ENCODE peak calls at places on chromosomes 7 and 10, in ten cellular contexts. Q is brain microvascular endothelial cell, C is GM12865, P is endothelial cell of umbilical vein, T is progenitor cell of endocrine pancreas, R is GM10248, M is ascending aorta, A is OCI-LY7, O is HCT116, X is astrocyte of the cerebellum. F is an unnamed sample.

GRCh38 chr10:75955953-75956352 is 524.5 kb downstream of the LRMDA start:
- DNase-seq in Q (no peak), C (no peak), P (no peak), T (no peak), R (no peak), M (no peak), A (no peak), O (no peak), X (no peak), F (no peak)

GRCh38 chr7:128094111-128094570 is 62.9 kb upstream of the LRRC4 start:
- DNase-seq in Q (no peak), C (no peak), P (no peak), T (no peak), R (no peak), M (no peak), A (no peak), O (no peak), X (no peak), F (no peak)

GRCh38 chr7:157997471-157997870 is 590.2 kb downstream of the PTPRN2 start:
- DNase-seq in Q (no peak), C (no peak), P (no peak), T (no peak), R (no peak), M (no peak), A (no peak), O (no peak), X (no peak), F (no peak)

GRCh38 chr7:100921039-100921438 is 25.4 kb upstream of the ACHE start:
- DNase-seq in Q (no peak), C (no peak), P (no peak), T (no peak), R (no peak), M (no peak), A (no peak), O (no peak), X (no peak), F (no peak)

GRCh38 chr7:91383186-91383585 is 119.0 kb downstream of the FZD1 start:
- DNase-seq in Q (peak), C (no peak), P (no peak), T (no peak), R (no peak), M (no peak), A (no peak), O (no peak), X (peak), F (no peak)

GRCh38 chr10:132292287-132292971 is 15.3 kb downstream of the STK32C start:
- DNase-seq in Q (no peak), C (no peak), P (no peak), T (no peak), R (no peak), M (peak), A (no peak), O (no peak), X (no peak), F (no peak)

GRCh38 chr10:128045833-128046120 is 80.4 kb downstream of the MKI67 start:
- DNase-seq in Q (no peak), C (no peak), P (no peak), T (no peak), R (no peak), M (no peak), A (no peak), O (no peak), X (no peak), F (no peak)

GRCh38 chr10:65142641-65143435 is 1621.6 kb downstream of the REEP3 start:
- DNase-seq in Q (no peak), C (no peak), P (no peak), T (no peak), R (no peak), M (no peak), A (no peak), O (no peak), X (no peak), F (no peak)

GRCh38 chr10:50634479-50634878 is 10.7 kb upstream of the SGMS1 start:
- DNase-seq in Q (no peak), C (no peak), P (no peak), T (no peak), R (no peak), M (no peak), A (no peak), O (no peak), X (no peak), F (no peak)

GRCh38 chr10:98424308-98425254 is 9.6 kb upstream of the PYROXD2 start:
- DNase-seq in Q (no peak), C (no peak), P (no peak), T (no peak), R (no peak), M (peak), A (no peak), O (no peak), X (no peak), F (no peak)

GRCh38 chr10:98425511-98426352 is 10.8 kb upstream of the PYROXD2 start:
- DNase-seq in Q (peak), C (peak), P (peak), T (no peak), R (peak), M (peak), A (peak), O (peak), X (no peak), F (peak)

GRCh38 chr10:98422182-98422581 is 7.2 kb upstream of the PYROXD2 start:
- DNase-seq in Q (no peak), C (no peak), P (no peak), T (no peak), R (no peak), M (peak), A (no peak), O (no peak), X (no peak), F (no peak)

GRCh38 chr10:98420786-98421185 is 5.8 kb upstream of the PYROXD2 start:
- DNase-seq in Q (no peak), C (no peak), P (no peak), T (no peak), R (no peak), M (peak), A (no peak), O (no peak), X (no peak), F (no peak)

DNA sequence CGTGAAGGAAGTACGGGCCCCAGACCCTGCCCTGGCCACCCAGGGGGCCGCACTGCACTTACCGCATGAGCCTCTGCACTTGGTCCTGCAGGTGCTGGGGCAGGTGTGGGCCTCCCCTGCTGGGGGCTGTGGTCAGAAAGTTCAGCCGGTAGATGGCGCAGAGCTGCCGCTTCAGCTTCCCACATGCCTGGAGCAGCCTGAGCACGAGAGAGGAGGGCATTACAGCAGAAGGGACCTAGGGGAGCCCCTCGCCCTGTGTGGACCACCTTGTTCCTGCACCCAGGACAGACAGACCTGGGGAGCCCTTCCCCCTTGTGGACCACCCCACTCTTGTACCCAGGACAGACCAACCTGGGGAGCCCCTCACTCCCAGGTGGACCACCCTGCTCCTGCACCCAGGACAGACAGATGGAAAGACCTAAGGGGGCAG is 8.7 kb upstream of the PYROXD2 start:
- DNase-seq in Q (no peak), C (no peak), P (no peak), T (no peak), R (no peak), M (peak), A (peak), O (no peak), X (no peak), F (no peak)
- TF ChIP-seq CTCF in Q (peak), C (no peak), P (no peak), T (peak), R (peak), M (no peak), A (peak), O (peak), X (peak), F (peak)

GRCh38 chr7:152747224-152747623 is 12.3 kb upstream of the ACTR3B start:
- DNase-seq in Q (no peak), C (no peak), P (no peak), T (no peak), R (no peak), M (no peak), A (no peak), O (no peak), X (no peak), F (no peak)
- TF ChIP-seq CTCF in Q (no peak), C (no peak), P (no peak), T (no peak), R (no peak), M (no peak), A (no peak), O (no peak), X (no peak), F (no peak)

DNA sequence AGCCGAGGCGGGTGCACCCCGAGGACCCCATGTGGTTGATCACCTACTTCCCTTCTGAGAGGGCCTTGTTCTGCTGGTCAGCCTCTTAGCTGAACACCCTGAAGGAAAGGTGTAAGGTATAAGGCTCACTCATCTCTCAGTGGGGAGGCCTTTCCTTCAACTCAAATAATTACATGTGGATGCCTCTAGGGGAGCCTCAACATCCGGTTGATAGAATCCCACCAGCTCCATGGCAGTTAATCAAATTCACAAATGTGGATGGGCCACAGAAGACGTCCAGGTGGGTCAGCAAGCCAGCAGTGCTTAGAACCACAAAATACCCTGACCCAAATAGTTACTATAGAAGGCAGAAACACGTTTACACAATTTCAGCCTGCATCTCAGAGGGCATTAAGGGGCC is 37.7 kb upstream of the ZNF32 start:
- DNase-seq in Q (no peak), C (no peak), P (no peak), T (no peak), R (no peak), M (no peak), A (no peak), O (no peak), X (no peak), F (no peak)
- TF ChIP-seq CTCF in Q (peak), C (no peak), P (no peak), T (peak), R (no peak), M (no peak), A (no peak), O (peak), X (peak), F (no peak)

GRCh38 chr10:25522294-25522693 is 347.5 kb downstream of the GPR158 start:
- DNase-seq in Q (no peak), C (no peak), P (peak), T (no peak), R (no peak), M (no peak), A (no peak), O (no peak), X (no peak), F (no peak)

GRCh38 chr10:25522946-25523608 is 348.3 kb downstream of the GPR158 start:
- DNase-seq in Q (no peak), C (no peak), P (peak), T (no peak), R (no peak), M (no peak), A (no peak), O (no peak), X (no peak), F (no peak)
- TF ChIP-seq CTCF in Q (peak), C (peak), P (peak), T (peak), R (no peak), M (no peak), A (peak), O (peak), X (peak), F (peak)

GRCh38 chr7:29924006-29924405 is 65.6 kb downstream of the SCRN1 start:
- DNase-seq in Q (no peak), C (no peak), P (no peak), T (no peak), R (no peak), M (no peak), A (no peak), O (no peak), X (no peak), F (no peak)
- TF ChIP-seq CTCF in Q (peak), C (no peak), P (no peak), T (no peak), R (no peak), M (no peak), A (no peak), O (no peak), X (no peak), F (no peak)

GRCh38 chr7:30286749-30287148 is 2.4 kb downstream of the ZNRF2 start:
- DNase-seq in Q (no peak), C (no peak), P (no peak), T (no peak), R (no peak), M (no peak), A (no peak), O (no peak), X (no peak), F (no peak)

GRCh38 chr7:30282735-30283134 is 1.7 kb upstream of the ZNRF2 start:
- DNase-seq in Q (no peak), C (no peak), P (no peak), T (no peak), R (no peak), M (no peak), A (no peak), O (no peak), X (no peak), F (no peak)

GRCh38 chr7:30285067-30285530 is 702 bp downstream of the ZNRF2 start:
- DNase-seq in Q (no peak), C (peak), P (no peak), T (peak), R (peak), M (peak), A (peak), O (no peak), X (no peak), F (no peak)

GRCh38 chr7:30284298-30285066 is at the start of gene ZNRF2:
- DNase-seq in Q (peak), C (peak), P (peak), T (peak), R (peak), M (peak), A (peak), O (peak), X (peak), F (peak)

DNA sequence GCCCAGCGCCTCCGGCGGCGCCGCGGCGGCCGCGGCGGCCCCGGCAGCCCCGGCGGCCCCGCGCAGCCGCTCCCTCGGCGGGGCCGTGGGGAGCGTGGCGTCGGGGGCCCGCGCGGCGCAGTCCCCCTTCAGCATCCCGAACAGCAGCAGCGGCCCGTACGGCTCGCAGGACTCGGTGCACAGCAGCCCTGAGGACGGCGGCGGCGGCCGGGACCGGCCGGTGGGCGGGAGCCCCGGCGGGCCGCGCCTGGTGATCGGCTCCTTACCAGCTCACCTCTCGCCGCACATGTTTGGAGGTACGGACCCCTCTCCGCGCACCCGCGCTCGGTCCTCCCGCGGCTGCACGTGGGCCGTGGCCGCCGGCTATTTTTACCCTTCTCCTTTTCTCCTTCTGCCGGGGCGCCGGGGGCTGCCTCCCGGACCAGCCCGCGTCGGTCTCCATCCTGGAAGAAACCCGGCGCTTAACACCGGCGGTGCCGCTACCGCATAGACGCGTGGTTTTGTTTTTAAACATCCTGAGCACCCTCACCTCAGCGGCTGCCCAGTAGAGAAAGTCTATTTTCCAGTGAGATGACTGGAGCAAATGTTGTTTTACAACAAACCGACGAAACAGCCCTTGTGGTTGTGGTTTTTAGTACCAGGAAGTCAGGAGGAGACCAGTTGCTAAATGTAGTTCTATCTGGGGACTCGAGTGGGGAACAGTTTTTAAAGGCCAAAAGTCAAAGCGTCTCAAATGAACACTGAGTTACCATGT is 1.3 kb downstream of the ZNRF2 start:
- DNase-seq in Q (peak), C (peak), P (peak), T (peak), R (peak), M (peak), A (peak), O (no peak), X (peak), F (no peak)
- TF ChIP-seq CTCF in Q (no peak), C (no peak), P (no peak), T (no peak), R (no peak), M (no peak), A (no peak), O (no peak), X (no peak), F (no peak)